ENCODE peak calls at places on chromosomes 2 and 18, in nine cellular contexts. Q is CD8-positive, alpha-beta T cell; R is suprapubic skin; U is Panc1; G is cardiac muscle cell; N is neural progenitor cell; D is brain microvascular endothelial cell; L is fibroblast of lung; M is uterus. O is an unnamed sample. For H3K27me3 and H3K36me3, the result is how much of the 10 kb centered on the place peaks cover.

GRCh38 chr2:97868986-97869721 is 126.6 kb downstream of the TMEM131 start:
- DNase-seq in D (peak), Q (no peak), L (peak), R (no peak), G (peak), N (no peak), M (no peak), U (peak), O (no peak)

GRCh38 chr2:46315103-46315890 is 18.1 kb downstream of the EPAS1 start:
- DNase-seq in L (peak), D (peak), N (no peak), Q (no peak), M (peak), R (peak), G (no peak), U (peak), O (no peak)

GRCh38 chr2:69835666-69836065 is 6.2 kb downstream of the GMCL1 start:
- DNase-seq in Q (no peak), G (no peak), N (no peak), U (no peak), D (no peak), L (no peak), R (no peak), M (no peak), O (no peak)

GRCh38 chr2:144659731-144660275 is 139.9 kb upstream of the ZEB2 start:
- DNase-seq in L (peak), U (no peak), D (peak), R (peak), N (no peak), G (no peak), Q (peak), M (no peak), O (no peak)

GRCh38 chr2:217331577-217332139 is 471.8 kb upstream of the TNP1 start:
- DNase-seq in G (peak), N (no peak), D (peak), L (no peak), U (no peak), M (no peak), Q (no peak), R (no peak), O (no peak)

GRCh38 chr2:56199492-56199891 is 15.7 kb downstream of the CCDC85A start:
- DNase-seq in D (no peak), R (no peak), G (no peak), Q (no peak), U (no peak), L (no peak), M (no peak), N (no peak), O (no peak)

GRCh38 chr18:30328839-30329238 is 713.7 kb downstream of the DSC3 start:
- DNase-seq in G (no peak), U (no peak), M (no peak), L (no peak), N (no peak), R (no peak), D (no peak), Q (no peak), O (no peak)

GRCh38 chr18:23669202-23669766 is 6.6 kb upstream of the ANKRD29 start:
- DNase-seq in L (no peak), R (no peak), M (no peak), D (no peak), N (no peak), U (no peak), Q (no peak), G (no peak), O (no peak)

GRCh38 chr2:235900631-235901030 is 267.6 kb downstream of the GBX2 start:
- DNase-seq in U (no peak), N (no peak), G (no peak), M (no peak), R (no peak), Q (no peak), D (no peak), L (no peak), O (no peak)

GRCh38 chr2:176104338-176105077 is 2.6 kb upstream of the HOXD11 start:
- DNase-seq in U (no peak), R (no peak), G (peak), Q (no peak), L (no peak), N (no peak), D (no peak), M (peak), O (no peak)
- H3K27me3 ChIP-seq in U (under half), R (half or more), G (half or more), Q (half or more), L (half or more), N (half or more), D (half or more), M (under half), O (under half)

GRCh38 chr2:172578054-172578453 is 22.2 kb downstream of the PDK1 start:
- DNase-seq in R (no peak), Q (no peak), G (no peak), L (no peak), D (no peak), U (no peak), N (no peak), M (no peak), O (no peak)

GRCh38 chr2:172574965-172575364 is 19.1 kb downstream of the PDK1 start:
- DNase-seq in D (no peak), L (no peak), R (no peak), N (no peak), M (no peak), Q (no peak), U (no peak), G (no peak), O (no peak)

GRCh38 chr2:172571245-172571644 is 15.4 kb downstream of the PDK1 start:
- DNase-seq in G (no peak), R (no peak), D (no peak), N (no peak), L (no peak), Q (no peak), U (no peak), M (no peak), O (no peak)

GRCh38 chr2:172572981-172573380 is 17.1 kb downstream of the PDK1 start:
- DNase-seq in D (no peak), L (no peak), G (no peak), M (no peak), N (no peak), Q (no peak), U (no peak), R (no peak), O (no peak)
- H3K36me3 ChIP-seq in D (under half), L (under half), G (half or more), M (under half), N (under half), Q (under half), U (under half), R (half or more), O (under half)

DNA sequence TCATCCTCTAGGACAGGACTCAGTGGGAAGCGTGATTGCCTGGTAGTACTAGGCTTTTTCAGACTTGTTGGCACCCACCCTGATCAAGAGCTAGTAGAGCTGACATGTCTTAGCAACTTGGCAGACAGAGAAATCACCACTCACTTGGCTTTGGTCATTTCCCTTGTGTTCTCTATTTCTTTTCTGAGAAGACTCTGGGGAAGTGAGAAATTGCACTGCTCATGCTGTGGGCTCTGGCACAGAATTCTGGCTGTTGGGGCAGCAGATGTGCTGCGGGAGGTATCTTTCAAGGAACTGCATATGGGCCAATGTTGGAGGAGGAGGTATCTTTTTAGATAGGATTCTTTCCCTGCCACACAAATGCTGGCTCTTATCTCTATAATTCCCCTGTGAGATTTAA is 529.1 kb upstream of the MEX3C start:
- DNase-seq in L (no peak), N (no peak), U (no peak), M (no peak), G (no peak), R (no peak), Q (no peak), D (no peak), O (peak)
- TF ChIP-seq CTCF in L (no peak), N (no peak), U (no peak), M (no peak), G (no peak), R (no peak), Q (no peak), D (no peak), O (no peak)

DNA sequence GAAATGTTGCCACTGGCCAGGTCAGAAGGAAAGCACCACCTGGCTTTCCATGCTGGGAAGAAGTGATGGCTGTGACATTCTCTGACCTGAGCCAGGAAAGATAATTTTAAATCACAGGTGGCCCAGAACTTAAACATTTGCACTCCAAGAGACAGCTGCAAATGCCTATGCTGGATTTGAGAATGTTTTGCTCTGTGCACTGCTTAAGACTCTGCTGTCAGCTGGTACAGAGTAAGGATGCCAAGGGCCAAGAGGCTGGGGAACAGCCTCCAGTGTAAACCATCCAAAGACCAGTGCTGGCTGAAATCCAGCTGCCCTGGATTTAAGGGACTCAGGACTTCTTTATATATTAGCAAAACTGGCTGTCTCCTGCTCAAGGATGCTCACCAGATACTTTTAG is 3.9 kb downstream of the HOXD8 start:
- DNase-seq in G (no peak), L (no peak), N (no peak), D (no peak), U (no peak), Q (no peak), R (no peak), M (peak), O (no peak)
- H3K27me3 ChIP-seq in G (half or more), L (half or more), N (half or more), D (half or more), U (under half), Q (half or more), R (half or more), M (under half), O (under half)

GRCh38 chr2:85652056-85652455 is 15.9 kb downstream of the SFTPB start:
- DNase-seq in N (no peak), M (no peak), G (no peak), D (no peak), Q (no peak), L (no peak), R (no peak), U (no peak), O (no peak)
- H3K36me3 ChIP-seq in N (under half), M (under half), G (under half), D (under half), Q (under half), L (under half), R (half or more), U (under half), O (under half)

O was measured in GM06990.